ENCODE peak calls at places on chromosomes 3 and 15, in seven cellular contexts. One of them, this sample, is unnamed.

GRCh38 chr15:94327356-94327936 is 96.1 kb downstream of the MCTP2 start:
- DNase-seq in adrenal gland: no peak
- DNase-seq in psoas muscle: no peak
- DNase-seq in CD8-positive, alpha-beta T cell: no peak
- DNase-seq in upper lobe of right lung: no peak
- DNase-seq in H9: no peak
- DNase-seq in ovary: no peak
- DNase-seq in this sample: no peak

GRCh38 chr3:458614-459375 is 262.2 kb downstream of the CHL1 start:
- DNase-seq in psoas muscle: no peak
- DNase-seq in ovary: no peak
- DNase-seq in H9: no peak
- DNase-seq in adrenal gland: no peak
- DNase-seq in upper lobe of right lung: no peak
- DNase-seq in CD8-positive, alpha-beta T cell: no peak
- DNase-seq in this sample: no peak

GRCh38 chr15:49075876-49076275 is 29.6 kb upstream of the SECISBP2L start:
- DNase-seq in adrenal gland: no peak
- DNase-seq in CD8-positive, alpha-beta T cell: no peak
- DNase-seq in psoas muscle: no peak
- DNase-seq in ovary: no peak
- DNase-seq in H9: no peak
- DNase-seq in upper lobe of right lung: no peak
- DNase-seq in this sample: no peak

GRCh38 chr3:61927332-61927731 is 366.0 kb downstream of the PTPRG start:
- DNase-seq in upper lobe of right lung: no peak
- DNase-seq in adrenal gland: peak; percentile 28
- DNase-seq in CD8-positive, alpha-beta T cell: no peak
- DNase-seq in ovary: peak; percentile 82
- DNase-seq in psoas muscle: peak; percentile 80
- DNase-seq in H9: no peak
- DNase-seq in this sample: no peak

GRCh38 chr3:72848703-72849081 is 447 bp upstream of the SHQ1 start:
- DNase-seq in CD8-positive, alpha-beta T cell: no peak
- DNase-seq in upper lobe of right lung: no peak
- DNase-seq in ovary: no peak
- DNase-seq in H9: no peak
- DNase-seq in adrenal gland: no peak
- DNase-seq in psoas muscle: no peak
- DNase-seq in this sample: no peak

GRCh38 chr15:96316953-96317629 is 13.4 kb upstream of the NR2F2 start:
- DNase-seq in H9: no peak
- DNase-seq in adrenal gland: no peak
- DNase-seq in CD8-positive, alpha-beta T cell: no peak
- DNase-seq in ovary: no peak
- DNase-seq in upper lobe of right lung: no peak
- DNase-seq in psoas muscle: no peak
- DNase-seq in this sample: no peak

GRCh38 chr3:141094851-141095545 is 43.9 kb downstream of the SPSB4 start:
- DNase-seq in CD8-positive, alpha-beta T cell: no peak
- DNase-seq in ovary: peak; percentile 74
- DNase-seq in adrenal gland: peak; percentile 36
- DNase-seq in psoas muscle: peak; percentile 89
- DNase-seq in upper lobe of right lung: no peak
- DNase-seq in H9: no peak
- DNase-seq in this sample: peak; percentile 52

GRCh38 chr3:52108302-52109232 is 45.7 kb downstream of the POC1A start:
- DNase-seq in ovary: peak; percentile 37
- DNase-seq in H9: peak; percentile 60
- DNase-seq in CD8-positive, alpha-beta T cell: no peak
- DNase-seq in upper lobe of right lung: no peak
- DNase-seq in psoas muscle: peak; percentile 73
- DNase-seq in adrenal gland: no peak
- DNase-seq in this sample: no peak

GRCh38 chr15:72991026-72991425 is 61.2 kb upstream of the NEO1 start:
- DNase-seq in H9: no peak
- DNase-seq in ovary: no peak
- DNase-seq in upper lobe of right lung: no peak
- DNase-seq in CD8-positive, alpha-beta T cell: no peak
- DNase-seq in psoas muscle: no peak
- DNase-seq in adrenal gland: no peak
- DNase-seq in this sample: no peak

GRCh38 chr3:4977001-4977888 is 2.0 kb upstream of the BHLHE40 start:
- DNase-seq in adrenal gland: peak; percentile 93
- DNase-seq in psoas muscle: peak; percentile 92
- DNase-seq in CD8-positive, alpha-beta T cell: peak; percentile 35
- DNase-seq in ovary: peak; percentile 88
- DNase-seq in H9: peak; percentile 77
- DNase-seq in upper lobe of right lung: peak; percentile 91
- DNase-seq in this sample: peak; percentile 68

GRCh38 chr3:77825045-77825827 is 785.3 kb downstream of the ROBO2 start:
- DNase-seq in H9: no peak
- DNase-seq in upper lobe of right lung: peak; percentile 78
- DNase-seq in adrenal gland: peak; percentile 7
- DNase-seq in psoas muscle: peak; percentile 32
- DNase-seq in ovary: no peak
- DNase-seq in CD8-positive, alpha-beta T cell: no peak
- DNase-seq in this sample: peak; percentile 14

GRCh38 chr3:100057716-100058575 is 56.4 kb downstream of the FILIP1L start:
- DNase-seq in ovary: no peak
- DNase-seq in upper lobe of right lung: no peak
- DNase-seq in psoas muscle: no peak
- DNase-seq in H9: no peak
- DNase-seq in CD8-positive, alpha-beta T cell: no peak
- DNase-seq in adrenal gland: no peak
- DNase-seq in this sample: no peak
- TF ChIP-seq CTCF in ovary: no peak
- TF ChIP-seq CTCF in upper lobe of right lung: no peak
- TF ChIP-seq CTCF in psoas muscle: no peak
- TF ChIP-seq CTCF in H9: no peak
- TF ChIP-seq CTCF in CD8-positive, alpha-beta T cell: no peak
- TF ChIP-seq CTCF in adrenal gland: no peak
- TF ChIP-seq CTCF in this sample: no peak

GRCh38 chr15:62124176-62124952 is 40.7 kb downstream of the C2CD4B start:
- DNase-seq in H9: no peak
- DNase-seq in upper lobe of right lung: no peak
- DNase-seq in adrenal gland: no peak
- DNase-seq in psoas muscle: no peak
- DNase-seq in CD8-positive, alpha-beta T cell: no peak
- DNase-seq in ovary: no peak
- DNase-seq in this sample: no peak
- H3K27ac ChIP-seq in H9: no peak overlapping the region
- H3K27ac ChIP-seq in upper lobe of right lung: peak overlapping the region; percentile 34
- H3K27ac ChIP-seq in adrenal gland: no peak overlapping the region
- H3K27ac ChIP-seq in psoas muscle: peak overlapping the region; percentile 33
- H3K27ac ChIP-seq in CD8-positive, alpha-beta T cell: no peak overlapping the region
- H3K27ac ChIP-seq in ovary: no peak overlapping the region
- H3K27ac ChIP-seq in this sample: no peak overlapping the region

GRCh38 chr3:124076231-124076630 is 84.3 kb upstream of the ROPN1 start:
- DNase-seq in CD8-positive, alpha-beta T cell: no peak
- DNase-seq in upper lobe of right lung: no peak
- DNase-seq in adrenal gland: no peak
- DNase-seq in H9: no peak
- DNase-seq in psoas muscle: no peak
- DNase-seq in ovary: no peak
- DNase-seq in this sample: no peak

GRCh38 chr3:124082343-124082742 is 90.4 kb upstream of the ROPN1 start:
- DNase-seq in upper lobe of right lung: no peak
- DNase-seq in ovary: no peak
- DNase-seq in H9: no peak
- DNase-seq in adrenal gland: no peak
- DNase-seq in psoas muscle: no peak
- DNase-seq in CD8-positive, alpha-beta T cell: no peak
- DNase-seq in this sample: no peak

GRCh38 chr3:124079912-124080276 is 88.0 kb upstream of the ROPN1 start:
- DNase-seq in psoas muscle: no peak
- DNase-seq in H9: no peak
- DNase-seq in CD8-positive, alpha-beta T cell: no peak
- DNase-seq in ovary: no peak
- DNase-seq in adrenal gland: no peak
- DNase-seq in upper lobe of right lung: no peak
- DNase-seq in this sample: no peak

GRCh38 chr3:124075758-124076157 is 83.8 kb upstream of the ROPN1 start:
- DNase-seq in CD8-positive, alpha-beta T cell: no peak
- DNase-seq in adrenal gland: peak; percentile 92
- DNase-seq in H9: no peak
- DNase-seq in ovary: peak; percentile 46
- DNase-seq in psoas muscle: no peak
- DNase-seq in upper lobe of right lung: no peak
- DNase-seq in this sample: no peak

DNA sequence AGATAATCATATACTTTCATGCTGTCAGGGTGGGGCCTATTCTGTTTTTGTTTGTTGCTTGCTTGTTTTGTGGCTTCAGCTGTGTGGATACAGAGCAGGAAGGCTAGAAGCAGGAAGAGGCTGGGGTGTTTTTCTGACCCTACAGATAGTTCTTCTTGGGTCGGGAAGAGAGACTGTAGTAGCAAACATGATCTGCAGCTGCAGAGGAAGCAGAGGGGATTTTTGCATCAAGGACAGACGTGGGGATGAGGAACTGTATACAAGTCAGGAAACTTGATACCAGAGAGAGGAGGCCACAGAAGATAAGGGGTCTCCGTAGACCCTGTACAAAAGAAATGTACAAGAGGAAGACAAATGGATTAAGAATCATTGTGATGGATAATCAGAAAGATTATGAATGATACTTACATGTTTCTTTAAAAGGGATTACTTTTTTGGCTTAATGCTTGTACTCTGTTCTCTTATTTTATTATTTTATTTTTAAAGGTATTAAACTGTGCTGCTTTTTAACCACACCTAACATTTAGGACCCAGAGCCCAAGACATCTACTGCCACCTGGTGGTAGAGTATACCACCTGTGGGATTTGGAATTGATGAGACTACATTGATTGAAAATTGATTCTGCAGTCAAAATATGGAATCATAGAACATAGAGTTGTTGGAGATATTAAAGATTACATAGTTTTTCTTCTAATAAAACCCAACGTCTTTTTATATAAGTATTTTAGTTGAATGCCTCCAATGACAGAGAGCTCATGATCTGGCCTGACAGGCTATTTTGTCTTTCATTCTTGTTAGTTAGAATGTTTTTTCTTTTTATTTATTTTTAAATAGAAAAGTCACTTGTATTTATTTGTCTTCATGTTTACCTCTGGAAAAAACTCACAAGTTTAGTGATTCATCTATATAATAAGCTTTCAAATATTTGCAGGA is 87.3 kb upstream of the ROPN1 start:
- DNase-seq in ovary: no peak
- DNase-seq in H9: no peak
- DNase-seq in upper lobe of right lung: no peak
- DNase-seq in CD8-positive, alpha-beta T cell: no peak
- DNase-seq in adrenal gland: peak; percentile 26
- DNase-seq in psoas muscle: no peak
- DNase-seq in this sample: no peak
- TF ChIP-seq CTCF in ovary: peak; percentile 27
- TF ChIP-seq CTCF in H9: peak; percentile 91
- TF ChIP-seq CTCF in upper lobe of right lung: peak; percentile 74
- TF ChIP-seq CTCF in CD8-positive, alpha-beta T cell: peak; percentile 51
- TF ChIP-seq CTCF in adrenal gland: peak; percentile 69
- TF ChIP-seq CTCF in psoas muscle: peak; percentile 73
- TF ChIP-seq CTCF in this sample: peak; percentile 68

DNA sequence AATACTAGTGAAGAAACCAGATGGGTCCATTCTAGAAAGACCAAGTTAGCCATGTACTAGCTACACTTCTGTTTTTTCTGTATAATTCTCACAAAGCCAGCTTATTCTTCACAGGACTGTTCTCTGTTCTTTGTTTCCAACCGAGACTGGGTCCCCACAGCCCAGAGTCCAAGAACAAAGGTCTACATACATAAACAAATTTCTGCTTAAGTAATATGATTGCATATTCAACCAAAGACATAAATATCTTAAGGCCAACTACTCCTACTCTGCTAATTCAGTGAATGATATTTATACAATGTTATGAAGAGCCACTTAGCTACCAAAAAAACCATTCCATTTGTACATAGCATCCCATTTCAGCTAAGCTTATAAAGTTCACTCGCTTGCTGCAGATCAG is 299.8 kb upstream of the CCDC54 start:
- DNase-seq in H9: no peak
- DNase-seq in adrenal gland: no peak
- DNase-seq in upper lobe of right lung: no peak
- DNase-seq in psoas muscle: no peak
- DNase-seq in ovary: no peak
- DNase-seq in CD8-positive, alpha-beta T cell: no peak
- DNase-seq in this sample: no peak
- H3K27ac ChIP-seq in H9: no peak overlapping the region
- H3K27ac ChIP-seq in adrenal gland: no peak overlapping the region
- H3K27ac ChIP-seq in upper lobe of right lung: no peak overlapping the region
- H3K27ac ChIP-seq in psoas muscle: no peak overlapping the region
- H3K27ac ChIP-seq in ovary: no peak overlapping the region
- H3K27ac ChIP-seq in CD8-positive, alpha-beta T cell: no peak overlapping the region
- H3K27ac ChIP-seq in this sample: no peak overlapping the region

GRCh38 chr3:127254730-127255129 is 33.1 kb downstream of the PRR20G start:
- DNase-seq in H9: no peak
- DNase-seq in adrenal gland: no peak
- DNase-seq in CD8-positive, alpha-beta T cell: no peak
- DNase-seq in psoas muscle: no peak
- DNase-seq in upper lobe of right lung: no peak
- DNase-seq in ovary: no peak
- DNase-seq in this sample: no peak
- TF ChIP-seq CTCF in H9: peak; percentile 50
- TF ChIP-seq CTCF in adrenal gland: no peak
- TF ChIP-seq CTCF in CD8-positive, alpha-beta T cell: no peak
- TF ChIP-seq CTCF in psoas muscle: peak; percentile 5
- TF ChIP-seq CTCF in upper lobe of right lung: peak; percentile 32
- TF ChIP-seq CTCF in ovary: no peak
- TF ChIP-seq CTCF in this sample: no peak

GRCh38 chr3:58296843-58297242 is 9.2 kb upstream of the RPP14 start:
- DNase-seq in psoas muscle: no peak
- DNase-seq in upper lobe of right lung: no peak
- DNase-seq in CD8-positive, alpha-beta T cell: no peak
- DNase-seq in H9: no peak
- DNase-seq in adrenal gland: no peak
- DNase-seq in ovary: no peak
- DNase-seq in this sample: no peak
- H3K27ac ChIP-seq in psoas muscle: no peak overlapping the region
- H3K27ac ChIP-seq in upper lobe of right lung: no peak overlapping the region
- H3K27ac ChIP-seq in CD8-positive, alpha-beta T cell: no peak overlapping the region
- H3K27ac ChIP-seq in H9: no peak overlapping the region
- H3K27ac ChIP-seq in adrenal gland: no peak overlapping the region
- H3K27ac ChIP-seq in ovary: no peak overlapping the region
- H3K27ac ChIP-seq in this sample: no peak overlapping the region